ENCODE peak calls at places on chromosomes 2 and 18, in five cellular contexts. P, I, U, Y and K are unnamed samples.

GRCh38 chr2:65212619-65213018 is 15.0 kb upstream of the ACTR2 start:
- DNase-seq in P (no peak), I (no peak), U (no peak), Y (no peak), K (no peak)

GRCh38 chr18:48173557-48173956 is 235.6 kb downstream of the ZBTB7C start:
- DNase-seq in P (peak), I (no peak), U (no peak), Y (no peak), K (no peak)

GRCh38 chr2:46339676-46340459 is 42.7 kb downstream of the EPAS1 start:
- DNase-seq in P (no peak), I (no peak), U (peak), Y (no peak), K (no peak)

GRCh38 chr2:47303341-47304148 is 99.4 kb upstream of the MSH2 start:
- DNase-seq in P (no peak), I (no peak), U (no peak), Y (no peak), K (no peak)

GRCh38 chr18:47244041-47244440 is 7.4 kb downstream of the SKOR2 start:
- DNase-seq in P (no peak), I (no peak), U (no peak), Y (no peak), K (no peak)

GRCh38 chr2:63692002-63692606 is 103.3 kb downstream of the MDH1 start:
- DNase-seq in P (peak), I (peak), U (peak), Y (peak), K (no peak)

GRCh38 chr2:69559696-69560482 is 83.7 kb downstream of the AAK1 start:
- DNase-seq in P (peak), I (peak), U (peak), Y (peak), K (no peak)

GRCh38 chr2:9318461-9319337 is 104.6 kb downstream of the ITGB1BP1 start:
- DNase-seq in P (peak), I (no peak), U (peak), Y (no peak), K (peak)

GRCh38 chr2:112754562-112754961 is 9.8 kb downstream of the CKAP2L start:
- DNase-seq in P (no peak), I (no peak), U (no peak), Y (no peak), K (no peak)

GRCh38 chr2:86518498-86518897 is 44.7 kb downstream of the CHMP3 start:
- DNase-seq in P (no peak), I (no peak), U (peak), Y (no peak), K (no peak)
- TF ChIP-seq CTCF in P (no peak), I (peak), U (peak), Y (peak), K (peak)

GRCh38 chr18:59987102-59987501 is 87.3 kb downstream of the PMAIP1 start:
- DNase-seq in P (no peak), I (no peak), U (no peak), Y (no peak), K (no peak)

GRCh38 chr18:59985289-59985688 is 85.5 kb downstream of the PMAIP1 start:
- DNase-seq in P (no peak), I (no peak), U (no peak), Y (no peak), K (no peak)

GRCh38 chr18:59990121-59990818 is 90.5 kb downstream of the PMAIP1 start:
- DNase-seq in P (no peak), I (no peak), U (no peak), Y (peak), K (no peak)

GRCh38 chr18:59986139-59986538 is 86.3 kb downstream of the PMAIP1 start:
- DNase-seq in P (no peak), I (no peak), U (no peak), Y (no peak), K (no peak)

DNA sequence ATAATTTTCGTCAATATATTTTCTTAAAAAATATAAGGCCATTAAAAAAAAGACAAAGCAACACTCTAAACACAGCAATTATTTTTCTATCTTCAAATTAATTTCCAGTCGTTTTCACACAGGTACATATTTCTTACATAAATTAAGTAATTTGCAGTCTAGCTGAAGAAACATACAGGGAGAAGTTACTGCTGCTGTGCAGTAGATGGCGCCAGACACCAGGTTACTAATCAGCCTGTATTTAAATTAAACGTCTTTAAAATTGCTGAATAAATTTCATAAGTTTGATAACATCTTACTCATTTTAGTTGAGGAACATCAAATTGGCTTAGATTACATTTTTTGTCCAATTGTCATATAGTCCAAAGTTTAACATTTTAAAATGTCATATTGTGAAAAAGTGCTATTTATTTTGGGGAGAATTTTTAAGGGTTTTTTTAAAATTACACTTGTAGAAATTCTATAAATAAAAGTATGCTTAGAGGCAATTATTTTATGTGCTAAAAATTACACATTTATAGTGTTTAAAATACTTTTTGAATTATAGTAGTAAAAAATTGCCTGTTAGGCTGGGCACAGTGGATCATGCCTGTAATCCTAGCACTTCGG is 88.4 kb downstream of the PMAIP1 start:
- DNase-seq in P (peak), I (peak), U (peak), Y (peak), K (no peak)
- TF ChIP-seq CTCF in P (peak), I (peak), U (peak), Y (peak), K (peak)

DNA sequence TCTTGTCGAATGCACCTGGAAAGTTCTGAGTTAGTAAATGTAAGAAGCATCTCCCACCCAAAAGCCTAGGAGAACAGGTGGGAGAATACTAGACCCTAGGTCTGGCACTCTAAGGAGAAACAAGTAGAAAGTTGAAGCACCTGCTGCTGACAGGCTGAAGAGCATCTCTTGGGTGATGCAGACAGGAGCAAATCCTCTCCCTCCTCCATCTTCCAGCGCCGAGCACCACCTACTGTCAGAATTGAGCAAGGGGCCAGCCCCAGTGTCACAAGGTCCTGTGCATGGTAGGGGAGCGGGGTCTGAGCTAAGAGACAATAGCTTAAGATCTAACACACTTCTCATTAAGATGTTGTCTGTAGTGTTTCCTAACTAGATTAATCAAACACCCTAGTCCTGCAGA is 52.9 kb downstream of the HK2 start:
- DNase-seq in P (no peak), I (no peak), U (no peak), Y (no peak), K (no peak)
- TF ChIP-seq CTCF in P (no peak), I (peak), U (peak), Y (peak), K (no peak)

DNA sequence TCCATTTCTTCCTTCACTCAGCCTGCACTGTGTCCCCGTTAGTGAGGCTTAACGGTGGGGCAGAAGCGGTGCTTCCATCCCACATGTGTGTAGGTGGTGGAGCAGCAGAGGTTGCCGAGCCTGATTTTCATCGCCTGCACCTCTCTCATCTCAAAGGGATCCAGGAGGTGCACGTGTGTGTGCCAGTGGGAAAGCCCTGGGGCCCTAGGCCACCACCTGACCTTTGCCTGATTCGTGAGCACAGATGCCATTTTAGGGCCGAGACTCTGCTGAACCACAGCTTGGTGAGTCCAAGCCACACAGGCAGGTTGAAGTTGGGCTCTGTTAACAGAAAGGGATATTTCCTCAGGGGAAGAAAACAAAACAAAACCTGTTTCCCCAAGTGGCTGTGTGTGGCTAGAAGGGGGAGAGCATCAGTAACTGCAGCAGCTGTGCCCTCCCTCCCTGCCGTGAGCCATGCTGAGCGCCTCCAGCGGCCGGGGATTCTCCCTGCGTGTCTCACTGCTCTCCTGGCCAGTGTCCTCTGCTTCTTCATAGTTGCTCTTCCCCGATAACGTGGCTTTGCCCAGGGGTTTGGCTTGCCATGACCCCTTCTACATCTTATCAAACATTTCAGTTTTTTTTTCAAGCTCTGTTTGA is 81.5 kb downstream of the MAPRE2 start:
- DNase-seq in P (no peak), I (peak), U (no peak), Y (no peak), K (no peak)
- TF ChIP-seq CTCF in P (no peak), I (peak), U (peak), Y (peak), K (no peak)

GRCh38 chr2:3628800-3629199 is 29.2 kb upstream of the ALLC start:
- DNase-seq in P (no peak), I (no peak), U (no peak), Y (no peak), K (peak)
- TF ChIP-seq CTCF in P (no peak), I (no peak), U (no peak), Y (no peak), K (no peak)

GRCh38 chr2:86305195-86305975 is 32.0 kb downstream of the REEP1 start:
- DNase-seq in P (no peak), I (no peak), U (no peak), Y (no peak), K (no peak)
- TF ChIP-seq CTCF in P (no peak), I (no peak), U (no peak), Y (no peak), K (no peak)

GRCh38 chr2:129870646-129871335 is 108.7 kb upstream of the RAB6C start:
- DNase-seq in P (no peak), I (no peak), U (no peak), Y (no peak), K (no peak)
- TF ChIP-seq CTCF in P (no peak), I (no peak), U (no peak), Y (no peak), K (no peak)

GRCh38 chr2:44975571-44976450 is 33.4 kb downstream of the SIX2 start:
- DNase-seq in P (no peak), I (no peak), U (no peak), Y (no peak), K (no peak)

GRCh38 chr2:44980786-44981713 is 28.2 kb downstream of the SIX2 start:
- DNase-seq in P (no peak), I (no peak), U (no peak), Y (no peak), K (no peak)

GRCh38 chr2:44979581-44979980 is 29.7 kb downstream of the SIX2 start:
- DNase-seq in P (no peak), I (no peak), U (no peak), Y (no peak), K (no peak)

GRCh38 chr2:44983836-44984604 is 25.2 kb downstream of the SIX2 start:
- DNase-seq in P (no peak), I (no peak), U (no peak), Y (no peak), K (no peak)

GRCh38 chr2:44981714-44982108 is 27.5 kb downstream of the SIX2 start:
- DNase-seq in P (peak), I (peak), U (peak), Y (peak), K (peak)
- TF ChIP-seq CTCF in P (peak), I (peak), U (peak), Y (peak), K (peak)

DNA sequence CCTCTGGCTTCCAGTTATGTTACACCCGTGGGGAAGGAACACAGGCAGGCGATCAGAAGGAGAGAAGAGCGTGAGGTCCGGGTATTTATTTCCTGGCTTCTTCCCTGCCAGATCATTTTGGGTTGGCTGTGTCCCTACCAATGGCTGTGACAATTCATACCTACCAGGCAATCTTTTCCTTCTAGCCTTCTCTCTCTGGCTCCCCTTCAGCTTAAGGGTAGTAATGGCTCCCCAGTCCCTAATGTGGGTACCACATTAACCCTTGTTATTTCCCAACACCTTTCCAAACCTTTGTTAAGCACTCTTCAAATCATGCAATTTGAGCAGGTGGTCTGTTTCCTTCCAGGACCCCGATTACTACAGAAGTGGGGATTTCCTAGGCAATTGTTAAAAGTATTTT is 78.8 kb upstream of the LYPD6B start:
- DNase-seq in P (no peak), I (no peak), U (no peak), Y (no peak), K (no peak)
- TF ChIP-seq CTCF in P (no peak), I (no peak), U (no peak), Y (no peak), K (no peak)

GRCh38 chr2:175004980-175005832 is at the start of gene CHN1:
- DNase-seq in P (peak), I (peak), U (peak), Y (peak), K (peak)
- TF ChIP-seq CTCF in P (no peak), I (no peak), U (no peak), Y (no peak), K (no peak)